ENCODE peak calls at places on chromosome 15, in ten cellular contexts. W is Caki2, O is choroid plexus epithelial cell, E is left ventricle myocardium superior, M is left ventricle myocardium inferior, Q is cerebellar cortex, C is neural crest cell, K is astrocyte of the spinal cord, I is NCI-H2081, Z is lung. Y is an unnamed sample.

GRCh38 chr15:49645937-49646336 is 25.1 kb downstream of the DTWD1 start:
- DNase-seq in C (no peak), E (peak), Z (no peak), M (no peak), W (peak), O (peak), I (peak), K (peak), Q (peak), Y (no peak)

GRCh38 chr15:42348083-42348482 is 11.2 kb upstream of the CAPN3 start:
- DNase-seq in O (peak), I (no peak), Z (no peak), E (no peak), C (no peak), M (no peak), Q (no peak), K (peak), W (no peak), Y (no peak)

GRCh38 chr15:57436961-57437360 is 60.7 kb downstream of the CGNL1 start:
- DNase-seq in M (no peak), K (no peak), E (peak), Q (no peak), Z (no peak), W (no peak), O (no peak), I (no peak), C (no peak), Y (no peak)

GRCh38 chr15:99536422-99537033 is 29.3 kb upstream of the MEF2A start:
- DNase-seq in I (no peak), E (no peak), W (peak), Q (peak), Z (no peak), M (no peak), K (peak), C (no peak), O (peak), Y (no peak)

GRCh38 chr15:55991841-55992768 is 1.3 kb downstream of the NEDD4 start:
- DNase-seq in Z (no peak), C (no peak), I (no peak), E (no peak), M (no peak), O (no peak), K (no peak), Q (peak), W (no peak), Y (no peak)

GRCh38 chr15:74320358-74321247 is 46.8 kb downstream of the CYP11A1 start:
- DNase-seq in I (peak), M (peak), W (no peak), Q (peak), K (peak), O (peak), C (peak), E (peak), Z (no peak), Y (peak)

GRCh38 chr15:86433983-86434382 is 354.3 kb downstream of the AGBL1 start:
- DNase-seq in M (no peak), W (no peak), Z (no peak), K (no peak), E (no peak), O (no peak), C (no peak), Q (no peak), I (no peak), Y (no peak)

GRCh38 chr15:73380661-73381060 is 11.9 kb upstream of the HCN4 start:
- DNase-seq in Z (no peak), Q (no peak), M (no peak), W (no peak), O (no peak), K (no peak), C (no peak), I (no peak), E (no peak), Y (no peak)

GRCh38 chr15:60389261-60390077 is 8.3 kb downstream of the ANXA2 start:
- DNase-seq in M (no peak), I (no peak), C (no peak), Q (no peak), E (no peak), W (peak), K (peak), O (peak), Z (no peak), Y (peak)

GRCh38 chr15:80031841-80032240 is 27.6 kb upstream of the ZFAND6 start:
- DNase-seq in W (no peak), O (no peak), M (peak), C (no peak), I (peak), E (peak), K (no peak), Q (no peak), Z (no peak), Y (peak)

GRCh38 chr15:45199136-45199810 is 11.5 kb upstream of the SHF start:
- DNase-seq in E (no peak), M (no peak), K (peak), W (peak), I (peak), Z (no peak), C (peak), Q (peak), O (no peak), Y (peak)

GRCh38 chr15:79218588-79219200 is 63.8 kb upstream of the ANKRD34C start:
- DNase-seq in Z (no peak), C (no peak), K (no peak), I (no peak), M (no peak), Q (no peak), O (peak), E (no peak), W (no peak), Y (no peak)

GRCh38 chr15:78105541-78106241 is 13.3 kb downstream of the SH2D7 start:
- DNase-seq in E (no peak), K (no peak), M (no peak), C (no peak), Q (no peak), I (no peak), W (no peak), Z (no peak), O (peak), Y (peak)

GRCh38 chr15:38541046-38541445 is 23.6 kb downstream of the RASGRP1 start:
- DNase-seq in Z (no peak), C (no peak), I (no peak), M (no peak), W (no peak), O (no peak), Q (no peak), E (no peak), K (no peak), Y (no peak)

GRCh38 chr15:45187894-45188830 is at the start of gene SHF:
- DNase-seq in I (peak), O (peak), K (peak), E (peak), C (peak), Z (no peak), Q (peak), W (peak), M (peak), Y (peak)

GRCh38 chr15:70042553-70043214 is 55.0 kb downstream of the TLE3 start:
- DNase-seq in O (no peak), M (no peak), Z (no peak), E (no peak), I (no peak), Q (no peak), K (no peak), W (no peak), C (no peak), Y (no peak)

Y was measured in activated CD4-positive, alpha-beta memory T cell treated with anti-CD3 and anti-CD28 coated beads, Interleukin-2, amount 10 ng/mL, durations not matched to agents 7 days and 5 days.